ENCODE peak calls at places on chromosomes 5 and 9, in four cellular contexts. D is neuronal stem cell, V is Panc1, N is stomach. X is an unnamed sample.

GRCh38 chr5:127705120-127705892 is 2.1 kb downstream of the CCDC192 start:
- DNase-seq in N (no peak), D (no peak), V (no peak), X (no peak)

GRCh38 chr9:130156672-130157071 is 15.5 kb upstream of the NCS1 start:
- DNase-seq in N (peak; percentile 45), V (no peak), D (no peak), X (peak; percentile 36)

GRCh38 chr5:9456435-9457042 is 89.3 kb downstream of the SEMA5A start:
- DNase-seq in N (no peak), D (peak; percentile 30), V (no peak), X (no peak)

GRCh38 chr9:34578241-34579096 is 11.1 kb downstream of the CNTFR start:
- DNase-seq in D (no peak), N (no peak), V (no peak), X (no peak)

GRCh38 chr9:76677481-76678055 is 86.7 kb upstream of the PCA3 start:
- DNase-seq in V (no peak), D (no peak), N (no peak), X (no peak)

GRCh38 chr9:101479337-101480045 is 43.9 kb upstream of the ALDOB start:
- DNase-seq in D (no peak), N (peak; percentile 68), V (no peak), X (no peak)

GRCh38 chr5:14665110-14665822 is 748 bp downstream of the OTULIN start:
- DNase-seq in D (peak; percentile 26), V (no peak), N (peak; percentile 45), X (no peak)

GRCh38 chr5:172444626-172445365 is 9.5 kb downstream of the SH3PXD2B start:
- DNase-seq in D (no peak), N (no peak), V (no peak), X (no peak)

GRCh38 chr5:9033524-9033923 is 512.4 kb downstream of the SEMA5A start:
- DNase-seq in V (no peak), N (no peak), D (no peak), X (no peak)

GRCh38 chr5:78269088-78269703 is 25.3 kb downstream of the AP3B1 start:
- DNase-seq in D (no peak), V (no peak), N (no peak), X (no peak)

GRCh38 chr5:71938886-71939285 is 168.4 kb upstream of the MAP1B start:
- DNase-seq in V (no peak), D (no peak), N (peak; percentile 71), X (no peak)

GRCh38 chr9:133130721-133131244 is 9.7 kb upstream of the RALGDS start:
- DNase-seq in V (no peak), N (no peak), D (no peak), X (no peak)

GRCh38 chr5:177428574-177429217 is 2.2 kb downstream of the GRK6 start:
- DNase-seq in D (no peak), V (no peak), N (no peak), X (no peak)

GRCh38 chr5:32710335-32710858 is 724 bp upstream of the NPR3 start:
- DNase-seq in D (peak; percentile 51), V (no peak), N (no peak), X (no peak)

GRCh38 chr5:144048254-144048856 is 122.1 kb downstream of the YIPF5 start:
- DNase-seq in V (no peak), D (no peak), N (no peak), X (no peak)

GRCh38 chr9:86655147-86655546 is 292.2 kb downstream of the GAS1 start:
- DNase-seq in D (no peak), V (no peak), N (no peak), X (no peak)

GRCh38 chr9:134551657-134552348 is 89.8 kb upstream of the COL5A1 start:
- DNase-seq in V (no peak), D (no peak), N (no peak), X (no peak)

GRCh38 chr5:139654875-139655491 is 6.8 kb downstream of the CXXC5 start:
- DNase-seq in N (peak; percentile 66), V (no peak), D (no peak), X (no peak)

GRCh38 chr5:173148354-173148753 is 4.0 kb downstream of the BNIP1 start:
- DNase-seq in D (no peak), N (no peak), V (no peak), X (no peak)

GRCh38 chr9:96460877-96461276 is 10.9 kb downstream of the HABP4 start:
- DNase-seq in D (no peak), N (no peak), V (no peak), X (no peak)
- H3K27ac ChIP-seq in D (no peak overlapping the region), N (no peak overlapping the region), V (no peak overlapping the region), X (no peak overlapping the region)

GRCh38 chr5:134637106-134637721 is 4.6 kb upstream of the SAR1B start:
- DNase-seq in V (no peak), N (peak; percentile 54), D (no peak), X (no peak)
- H3K27ac ChIP-seq in V (no peak overlapping the region), N (peak overlapping the region; percentile 79), D (no peak overlapping the region), X (no peak overlapping the region)

DNA sequence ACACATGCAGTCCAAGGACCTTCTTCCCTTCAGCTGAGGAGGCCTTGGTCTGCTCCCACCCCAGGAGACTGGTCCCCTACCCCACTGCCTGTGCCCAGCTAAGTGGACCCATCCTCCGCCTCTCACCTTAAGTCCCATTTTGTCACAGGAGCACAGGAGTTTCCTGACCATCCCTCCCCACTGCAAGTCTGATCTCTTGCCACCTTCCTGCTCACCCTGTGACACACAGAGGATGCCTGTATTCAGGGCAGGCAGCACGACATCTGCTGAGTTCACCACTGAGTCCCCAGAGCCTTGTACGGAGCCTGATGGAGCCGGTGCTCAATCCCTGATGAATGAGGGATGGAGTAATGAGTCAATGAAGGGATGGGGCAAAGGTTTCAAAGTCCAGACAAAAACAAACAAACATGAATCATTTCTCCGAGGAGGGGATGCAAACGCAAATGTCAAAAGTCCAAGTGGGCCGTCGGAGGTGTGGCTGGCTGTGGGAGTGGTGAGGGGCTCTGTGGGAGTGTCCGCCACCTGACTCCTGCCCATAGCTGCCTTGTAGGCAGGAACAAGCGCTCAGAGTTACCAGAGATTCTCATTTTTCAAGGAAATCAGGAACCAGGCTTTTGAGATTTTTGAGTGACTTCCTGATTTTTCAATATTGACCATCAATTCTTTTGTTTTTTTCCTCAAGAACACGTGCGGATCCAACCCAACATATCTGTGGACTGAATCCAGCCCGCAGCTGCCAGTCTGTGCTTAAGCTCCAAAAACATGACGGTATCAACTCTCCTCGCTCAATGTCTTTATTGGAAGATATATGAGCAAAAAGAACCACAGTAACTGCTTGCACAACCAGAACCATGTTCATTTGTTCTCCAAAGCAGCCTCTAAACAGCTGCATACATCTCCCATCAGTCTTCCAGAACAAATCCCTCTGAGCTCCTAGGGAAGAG is 4.4 kb downstream of the RAPGEF1 start:
- DNase-seq in D (no peak), N (peak; percentile 56), V (no peak), X (no peak)
- H3K27ac ChIP-seq in D (no peak overlapping the region), N (peak overlapping the region; percentile 79), V (peak overlapping the region; percentile 88), X (peak overlapping the region; percentile 29)

DNA sequence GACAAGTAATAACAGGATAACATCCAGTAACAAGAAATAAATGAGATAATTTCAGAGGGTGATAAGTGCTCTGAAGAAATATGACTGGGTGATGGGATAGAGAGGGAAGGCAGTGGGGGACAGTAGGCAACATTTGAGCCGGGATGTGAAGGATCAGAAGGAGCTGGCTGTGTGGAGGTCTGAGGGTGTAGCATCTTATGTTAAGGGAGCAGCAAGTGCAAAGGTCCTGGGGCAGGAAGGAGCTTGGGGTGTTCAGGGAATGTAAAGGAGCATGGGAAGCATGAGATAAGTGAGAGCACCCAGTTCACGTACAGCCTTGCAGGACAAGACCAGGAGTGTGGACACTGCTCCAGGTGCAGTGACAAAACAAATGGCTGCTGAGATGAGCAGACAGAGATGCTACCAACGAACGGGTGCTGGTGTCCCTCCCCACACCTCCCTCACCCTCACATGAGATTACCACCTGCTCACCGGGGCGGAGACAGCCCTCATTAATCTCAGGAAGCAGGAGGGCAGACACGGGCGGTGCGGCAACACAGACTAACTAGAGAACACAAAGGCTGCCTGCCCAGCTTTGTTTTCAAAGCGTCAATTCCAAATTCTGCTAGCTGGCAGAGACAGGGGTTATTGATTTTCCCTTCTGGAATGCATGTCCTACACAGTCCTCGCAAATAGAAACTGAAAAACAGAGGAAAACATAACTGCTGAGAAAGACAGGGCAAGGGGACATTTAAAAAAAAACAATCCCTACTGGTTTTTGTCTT is 298.1 kb upstream of the PANK3 start:
- DNase-seq in N (no peak), V (no peak), D (no peak), X (no peak)
- H3K27ac ChIP-seq in N (no peak overlapping the region), V (no peak overlapping the region), D (no peak overlapping the region), X (no peak overlapping the region)

GRCh38 chr9:125749951-125750655 is 2.9 kb downstream of the PBX3 start:
- DNase-seq in V (no peak), D (peak; percentile 56), N (no peak), X (no peak)
- H3K27ac ChIP-seq in V (peak overlapping the region; percentile 34), D (no peak overlapping the region), N (peak overlapping the region; percentile 52), X (no peak overlapping the region)

DNA sequence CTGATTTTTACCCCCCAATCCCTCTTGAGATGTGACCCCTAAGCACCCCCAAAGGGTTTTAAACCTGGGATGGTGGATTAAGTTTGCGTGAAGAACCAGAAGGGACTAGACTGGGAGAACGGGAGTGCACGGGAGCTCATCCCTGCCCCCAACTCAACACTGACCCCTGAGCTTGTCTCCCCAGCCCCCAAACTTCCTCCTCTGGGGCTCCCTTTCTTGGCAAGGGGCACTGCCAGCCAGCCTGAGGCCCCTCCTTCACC is 5.0 kb upstream of the SET start:
- DNase-seq in N (no peak), D (peak; percentile 29), V (no peak), X (no peak)
- H3K27ac ChIP-seq in N (peak overlapping the region; percentile 94), D (peak overlapping the region; percentile 87), V (peak overlapping the region; percentile 86), X (peak overlapping the region; percentile 1)

GRCh38 chr5:151580858-151581257 is 10.3 kb downstream of the FAT2 start:
- DNase-seq in V (no peak), N (no peak), D (no peak), X (no peak)

GRCh38 chr5:151580239-151580638 is 10.9 kb downstream of the FAT2 start:
- DNase-seq in D (no peak), N (no peak), V (no peak), X (no peak)

GRCh38 chr5:151577566-151577965 is 13.6 kb downstream of the FAT2 start:
- DNase-seq in D (no peak), N (no peak), V (no peak), X (no peak)

GRCh38 chr5:151581347-151581746 is 9.8 kb downstream of the FAT2 start:
- DNase-seq in N (no peak), V (no peak), D (no peak), X (no peak)

GRCh38 chr5:151578326-151579025 is 12.7 kb downstream of the FAT2 start:
- DNase-seq in V (no peak), D (no peak), N (no peak), X (no peak)
- H3K27ac ChIP-seq in V (no peak overlapping the region), D (no peak overlapping the region), N (no peak overlapping the region), X (no peak overlapping the region)

DNA sequence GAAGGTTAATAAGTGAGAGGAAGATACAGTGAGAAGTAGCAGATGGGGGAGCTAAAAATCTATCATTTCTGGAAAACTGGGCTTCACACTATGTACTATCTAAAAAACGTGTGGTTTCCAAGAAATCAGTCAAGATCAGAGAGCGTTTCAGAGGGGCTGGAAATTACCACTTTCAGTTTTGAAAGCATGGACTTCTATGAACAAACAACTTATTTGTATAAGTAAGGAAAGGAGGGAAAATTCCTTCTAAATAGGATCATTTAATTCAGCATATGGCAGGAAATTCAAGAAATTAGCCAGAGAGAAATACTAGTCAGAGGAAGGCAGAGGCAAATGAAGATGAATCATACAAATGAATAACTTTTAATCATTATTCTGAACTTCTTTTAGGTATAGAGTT is 11.3 kb downstream of the TNC start:
- DNase-seq in V (no peak), D (no peak), N (no peak), X (no peak)
- H3K27ac ChIP-seq in V (no peak overlapping the region), D (no peak overlapping the region), N (peak overlapping the region; percentile 69), X (no peak overlapping the region)

GRCh38 chr9:38009035-38009501 is 60.0 kb downstream of the SHB start:
- DNase-seq in D (no peak), N (no peak), V (no peak), X (no peak)
- H3K27ac ChIP-seq in D (no peak overlapping the region), N (peak overlapping the region; percentile 73), V (peak overlapping the region; percentile 75), X (peak overlapping the region; percentile 28)